ENCODE peak calls at places on chromosomes 2 and 18, in six cellular contexts. One of them, this sample, is unnamed.

GRCh38 chr2:39252888-39253518 is 9.2 kb upstream of the CDKL4 start:
- DNase-seq in cardiac fibroblast: no peak
- DNase-seq in lower leg skin: no peak
- DNase-seq in AG09309: no peak
- DNase-seq in MM.1S: no peak
- DNase-seq in neural progenitor cell: no peak
- DNase-seq in this sample: no peak

GRCh38 chr18:7691206-7691605 is 124.1 kb downstream of the PTPRM start:
- DNase-seq in cardiac fibroblast: no peak
- DNase-seq in lower leg skin: no peak
- DNase-seq in AG09309: no peak
- DNase-seq in MM.1S: no peak
- DNase-seq in neural progenitor cell: no peak
- DNase-seq in this sample: no peak

GRCh38 chr18:76565238-76566173 is 70.5 kb upstream of the ZNF516 start:
- DNase-seq in cardiac fibroblast: peak
- DNase-seq in lower leg skin: peak
- DNase-seq in AG09309: peak
- DNase-seq in MM.1S: peak
- DNase-seq in neural progenitor cell: peak
- DNase-seq in this sample: peak

GRCh38 chr2:224136394-224136793 is 97.3 kb upstream of the SERPINE2 start:
- DNase-seq in cardiac fibroblast: no peak
- DNase-seq in lower leg skin: no peak
- DNase-seq in AG09309: no peak
- DNase-seq in MM.1S: no peak
- DNase-seq in neural progenitor cell: no peak
- DNase-seq in this sample: no peak

GRCh38 chr2:208980321-208980720 is 443.5 kb upstream of the MAP2 start:
- DNase-seq in cardiac fibroblast: no peak
- DNase-seq in lower leg skin: no peak
- DNase-seq in AG09309: no peak
- DNase-seq in MM.1S: no peak
- DNase-seq in neural progenitor cell: no peak
- DNase-seq in this sample: no peak

GRCh38 chr18:7596133-7596532 is 29.0 kb downstream of the PTPRM start:
- DNase-seq in cardiac fibroblast: peak
- DNase-seq in lower leg skin: no peak
- DNase-seq in AG09309: no peak
- DNase-seq in MM.1S: no peak
- DNase-seq in neural progenitor cell: no peak
- DNase-seq in this sample: peak

GRCh38 chr2:76599732-76600368 is 889.1 kb upstream of the GCFC2 start:
- DNase-seq in cardiac fibroblast: peak
- DNase-seq in lower leg skin: no peak
- DNase-seq in AG09309: no peak
- DNase-seq in MM.1S: peak
- DNase-seq in neural progenitor cell: peak
- DNase-seq in this sample: peak

GRCh38 chr2:85433511-85434089 is 15.1 kb downstream of the SH2D6 start:
- DNase-seq in cardiac fibroblast: peak
- DNase-seq in lower leg skin: peak
- DNase-seq in AG09309: peak
- DNase-seq in MM.1S: no peak
- DNase-seq in neural progenitor cell: no peak
- DNase-seq in this sample: peak

GRCh38 chr18:34219651-34220050 is 5.1 kb downstream of the NOL4 start:
- DNase-seq in cardiac fibroblast: no peak
- DNase-seq in lower leg skin: no peak
- DNase-seq in AG09309: no peak
- DNase-seq in MM.1S: no peak
- DNase-seq in neural progenitor cell: peak
- DNase-seq in this sample: no peak

GRCh38 chr2:105734762-105735538 is 9.8 kb upstream of the NCK2 start:
- DNase-seq in cardiac fibroblast: peak
- DNase-seq in lower leg skin: no peak
- DNase-seq in AG09309: peak
- DNase-seq in MM.1S: peak
- DNase-seq in neural progenitor cell: no peak
- DNase-seq in this sample: peak

GRCh38 chr2:32231959-32232358 is 32.7 kb downstream of the NLRC4 start:
- DNase-seq in cardiac fibroblast: no peak
- DNase-seq in lower leg skin: no peak
- DNase-seq in AG09309: no peak
- DNase-seq in MM.1S: no peak
- DNase-seq in neural progenitor cell: no peak
- DNase-seq in this sample: no peak

GRCh38 chr18:11398625-11399024 is 210.8 kb upstream of the SLC35G4 start:
- DNase-seq in cardiac fibroblast: no peak
- DNase-seq in lower leg skin: no peak
- DNase-seq in AG09309: no peak
- DNase-seq in MM.1S: no peak
- DNase-seq in neural progenitor cell: no peak
- DNase-seq in this sample: peak

GRCh38 chr2:231198291-231199173 is at the start of gene ARMC9:
- DNase-seq in cardiac fibroblast: peak
- DNase-seq in lower leg skin: no peak
- DNase-seq in AG09309: no peak
- DNase-seq in MM.1S: peak
- DNase-seq in neural progenitor cell: peak
- DNase-seq in this sample: peak

GRCh38 chr2:26614205-26615128 is 26.7 kb downstream of the CIB4 start:
- DNase-seq in cardiac fibroblast: no peak
- DNase-seq in lower leg skin: no peak
- DNase-seq in AG09309: no peak
- DNase-seq in MM.1S: no peak
- DNase-seq in neural progenitor cell: no peak
- DNase-seq in this sample: no peak

GRCh38 chr18:49811151-49811938 is 2.0 kb downstream of the ACAA2 start:
- DNase-seq in cardiac fibroblast: no peak
- DNase-seq in lower leg skin: no peak
- DNase-seq in AG09309: no peak
- DNase-seq in MM.1S: no peak
- DNase-seq in neural progenitor cell: peak
- DNase-seq in this sample: no peak

GRCh38 chr18:8785855-8786765 is 80.8 kb downstream of the MTCL1 start:
- DNase-seq in cardiac fibroblast: no peak
- DNase-seq in lower leg skin: no peak
- DNase-seq in AG09309: no peak
- DNase-seq in MM.1S: no peak
- DNase-seq in neural progenitor cell: no peak
- DNase-seq in this sample: no peak

DNA sequence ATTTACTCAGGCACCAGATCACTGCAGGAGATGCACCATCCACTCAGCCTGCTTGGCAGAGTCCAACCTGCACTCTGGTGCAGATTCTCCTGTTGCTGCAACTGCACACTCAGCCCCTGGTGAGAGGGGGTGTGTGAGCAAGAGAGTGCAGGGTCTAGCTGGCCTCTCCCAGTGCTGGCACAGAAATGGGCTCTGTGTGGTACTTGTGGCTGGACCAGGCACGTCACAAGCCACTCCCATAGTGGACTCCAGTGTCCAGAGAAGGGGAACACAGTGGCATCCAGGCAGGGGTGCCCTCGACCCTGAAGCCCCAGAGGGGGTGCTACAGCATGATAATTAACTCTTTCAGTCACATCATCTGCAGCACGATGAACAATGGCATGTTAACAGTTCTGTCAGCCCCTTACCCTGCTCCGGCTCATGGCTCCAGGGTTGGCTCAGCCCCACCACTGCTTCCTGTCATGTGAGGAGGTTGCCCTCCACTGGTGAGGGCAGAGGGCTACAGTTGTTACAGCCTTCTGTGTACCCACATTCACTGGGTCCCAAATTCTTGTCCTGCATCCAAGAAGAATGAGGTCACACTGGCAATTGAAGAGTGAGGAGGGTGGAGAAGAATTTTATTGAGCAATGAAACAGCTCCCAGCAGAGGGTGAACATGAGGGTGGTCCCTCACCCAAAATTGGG is 135.7 kb downstream of the EVA1A start:
- DNase-seq in cardiac fibroblast: peak
- DNase-seq in lower leg skin: no peak
- DNase-seq in AG09309: no peak
- DNase-seq in MM.1S: no peak
- DNase-seq in neural progenitor cell: peak
- DNase-seq in this sample: peak
- TF ChIP-seq CTCF in cardiac fibroblast: no peak
- TF ChIP-seq CTCF in lower leg skin: no peak
- TF ChIP-seq CTCF in AG09309: peak
- TF ChIP-seq CTCF in MM.1S: no peak
- TF ChIP-seq CTCF in neural progenitor cell: peak
- TF ChIP-seq CTCF in this sample: no peak

DNA sequence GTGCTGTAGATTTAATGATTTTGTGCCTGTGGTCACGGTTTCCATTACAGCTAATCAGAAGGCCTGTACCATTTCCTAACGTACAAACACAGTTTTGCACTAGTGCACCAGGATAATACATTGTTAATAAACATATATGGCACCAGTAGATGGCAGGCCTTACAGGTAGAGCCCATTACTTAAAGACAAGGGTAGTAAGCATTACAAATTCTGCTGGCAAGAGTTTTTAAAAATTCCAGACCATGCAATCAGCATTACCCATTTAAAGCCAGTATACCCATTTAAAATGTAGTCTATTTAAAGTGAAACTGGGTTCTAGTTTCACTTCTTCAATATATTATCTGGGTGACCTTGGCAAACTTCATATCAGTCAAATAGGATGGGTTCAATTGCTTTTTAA is 224.2 kb downstream of the NUP35 start:
- DNase-seq in cardiac fibroblast: no peak
- DNase-seq in lower leg skin: no peak
- DNase-seq in AG09309: no peak
- DNase-seq in MM.1S: peak
- DNase-seq in neural progenitor cell: no peak
- DNase-seq in this sample: no peak
- TF ChIP-seq CTCF in cardiac fibroblast: no peak
- TF ChIP-seq CTCF in lower leg skin: no peak
- TF ChIP-seq CTCF in AG09309: no peak
- TF ChIP-seq CTCF in MM.1S: peak
- TF ChIP-seq CTCF in neural progenitor cell: peak
- TF ChIP-seq CTCF in this sample: no peak

GRCh38 chr2:16774980-16775963 is 109.6 kb upstream of the CYRIA start:
- DNase-seq in cardiac fibroblast: peak
- DNase-seq in lower leg skin: no peak
- DNase-seq in AG09309: no peak
- DNase-seq in MM.1S: no peak
- DNase-seq in neural progenitor cell: peak
- DNase-seq in this sample: peak
- TF ChIP-seq CTCF in cardiac fibroblast: peak
- TF ChIP-seq CTCF in lower leg skin: no peak
- TF ChIP-seq CTCF in AG09309: peak
- TF ChIP-seq CTCF in MM.1S: no peak
- TF ChIP-seq CTCF in neural progenitor cell: peak
- TF ChIP-seq CTCF in this sample: no peak

GRCh38 chr2:172811027-172811426 is 75.4 kb downstream of the RAPGEF4 start:
- DNase-seq in cardiac fibroblast: no peak
- DNase-seq in lower leg skin: no peak
- DNase-seq in AG09309: no peak
- DNase-seq in MM.1S: peak
- DNase-seq in neural progenitor cell: no peak
- DNase-seq in this sample: no peak

GRCh38 chr2:172807011-172807410 is 71.4 kb downstream of the RAPGEF4 start:
- DNase-seq in cardiac fibroblast: no peak
- DNase-seq in lower leg skin: no peak
- DNase-seq in AG09309: no peak
- DNase-seq in MM.1S: no peak
- DNase-seq in neural progenitor cell: no peak
- DNase-seq in this sample: no peak

GRCh38 chr2:172804423-172804822 is 68.8 kb downstream of the RAPGEF4 start:
- DNase-seq in cardiac fibroblast: no peak
- DNase-seq in lower leg skin: no peak
- DNase-seq in AG09309: no peak
- DNase-seq in MM.1S: no peak
- DNase-seq in neural progenitor cell: no peak
- DNase-seq in this sample: no peak

GRCh38 chr2:172806426-172807008 is 70.9 kb downstream of the RAPGEF4 start:
- DNase-seq in cardiac fibroblast: peak
- DNase-seq in lower leg skin: no peak
- DNase-seq in AG09309: no peak
- DNase-seq in MM.1S: peak
- DNase-seq in neural progenitor cell: peak
- DNase-seq in this sample: peak
- TF ChIP-seq CTCF in cardiac fibroblast: peak
- TF ChIP-seq CTCF in lower leg skin: peak
- TF ChIP-seq CTCF in AG09309: peak
- TF ChIP-seq CTCF in MM.1S: peak
- TF ChIP-seq CTCF in neural progenitor cell: peak
- TF ChIP-seq CTCF in this sample: peak

GRCh38 chr2:159326569-159327255 is 40.2 kb upstream of the WDSUB1 start:
- DNase-seq in cardiac fibroblast: peak
- DNase-seq in lower leg skin: no peak
- DNase-seq in AG09309: peak
- DNase-seq in MM.1S: no peak
- DNase-seq in neural progenitor cell: no peak
- DNase-seq in this sample: peak

GRCh38 chr2:159317392-159318088 is 31.0 kb upstream of the WDSUB1 start:
- DNase-seq in cardiac fibroblast: no peak
- DNase-seq in lower leg skin: no peak
- DNase-seq in AG09309: no peak
- DNase-seq in MM.1S: no peak
- DNase-seq in neural progenitor cell: no peak
- DNase-seq in this sample: no peak

DNA sequence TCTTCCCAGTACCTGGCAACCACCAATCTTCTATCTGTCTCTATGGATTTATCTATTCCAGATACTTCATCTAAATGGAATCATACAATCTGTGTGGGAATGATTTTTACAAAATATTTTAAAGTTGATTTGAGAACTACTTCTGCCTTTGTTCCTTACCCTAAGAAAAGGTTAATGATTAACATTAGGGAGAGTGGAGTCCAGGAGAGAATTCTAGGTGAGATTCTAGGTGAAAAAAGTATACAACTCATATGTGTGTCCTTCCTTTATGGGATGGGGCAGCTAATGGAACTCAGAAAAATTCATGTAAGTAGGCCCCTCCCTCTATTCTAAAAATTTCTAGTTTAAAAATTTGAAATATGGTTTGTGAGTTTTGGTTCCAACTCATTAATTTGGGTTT is 35.9 kb upstream of the WDSUB1 start:
- DNase-seq in cardiac fibroblast: no peak
- DNase-seq in lower leg skin: no peak
- DNase-seq in AG09309: no peak
- DNase-seq in MM.1S: no peak
- DNase-seq in neural progenitor cell: no peak
- DNase-seq in this sample: no peak
- TF ChIP-seq CTCF in cardiac fibroblast: no peak
- TF ChIP-seq CTCF in lower leg skin: no peak
- TF ChIP-seq CTCF in AG09309: no peak
- TF ChIP-seq CTCF in MM.1S: no peak
- TF ChIP-seq CTCF in neural progenitor cell: no peak
- TF ChIP-seq CTCF in this sample: no peak

This sample was measured in MCF 10A.